ENCODE peak calls at places on chromosome 18, in four cellular contexts. S is K562, C is HepG2, T is GM12878. N is an unnamed sample.

GRCh38 chr18:27581261-27581904 is 396.3 kb upstream of the CHST9 start:
- DNase-seq in T (no peak), S (no peak), C (no peak), N (no peak)

GRCh38 chr18:21398121-21398520 is 156.1 kb downstream of the GREB1L start:
- DNase-seq in S (no peak), C (no peak), T (no peak), N (no peak)

GRCh38 chr18:45726603-45727002 is 2.6 kb downstream of the SLC14A1 start:
- DNase-seq in T (no peak), C (no peak), S (no peak), N (no peak)

GRCh38 chr18:62877448-62878221 is 162.3 kb downstream of the PHLPP1 start:
- DNase-seq in S (no peak), C (peak), T (no peak), N (peak)

GRCh38 chr18:11849845-11850747 is 1.1 kb upstream of the CHMP1B start:
- DNase-seq in C (peak), S (peak), T (no peak), N (no peak)

GRCh38 chr18:56709463-56709862 is 58.3 kb downstream of the WDR7 start:
- DNase-seq in S (peak), C (peak), T (peak), N (no peak)

GRCh38 chr18:62434798-62435197 is 88.0 kb upstream of the ZCCHC2 start:
- DNase-seq in C (no peak), S (no peak), T (no peak), N (no peak)

GRCh38 chr18:50880108-50880465 is 1.2 kb downstream of the ME2 start:
- DNase-seq in S (peak), T (no peak), C (no peak), N (no peak)

GRCh38 chr18:79553696-79554095 is 125.9 kb upstream of the CTDP1 start:
- DNase-seq in C (no peak), S (no peak), T (no peak), N (no peak)

GRCh38 chr18:46054956-46055831 is 16.9 kb downstream of the PSTPIP2 start:
- DNase-seq in T (no peak), C (no peak), S (peak), N (no peak)

GRCh38 chr18:73462092-73462491 is 594.3 kb upstream of the NETO1 start:
- DNase-seq in S (no peak), T (no peak), C (no peak), N (no peak)

GRCh38 chr18:60147326-60147725 is 225.2 kb downstream of the MC4R start:
- DNase-seq in T (no peak), C (no peak), S (no peak), N (no peak)

GRCh38 chr18:67402543-67402942 is 114.0 kb downstream of the DSEL start:
- DNase-seq in T (no peak), C (no peak), S (no peak), N (no peak)

GRCh38 chr18:31102941-31103340 is 720 bp upstream of the DSC2 start:
- DNase-seq in T (no peak), S (peak), C (no peak), N (no peak)

GRCh38 chr18:25146113-25146512 is 205.9 kb downstream of the ZNF521 start:
- DNase-seq in T (no peak), S (no peak), C (no peak), N (no peak)

GRCh38 chr18:63002803-63003445 is 287.6 kb downstream of the PHLPP1 start:
- DNase-seq in C (no peak), S (no peak), T (no peak), N (no peak)

GRCh38 chr18:58903533-58903932 is 38.9 kb downstream of the ZNF532 start:
- DNase-seq in S (no peak), C (no peak), T (no peak), N (no peak)

GRCh38 chr18:44741070-44741469 is 60.4 kb downstream of the SETBP1 start:
- DNase-seq in C (no peak), S (no peak), T (no peak), N (no peak)

GRCh38 chr18:36492604-36493329 is 195.3 kb downstream of the FHOD3 start:
- DNase-seq in S (no peak), C (no peak), T (no peak), N (no peak)
- TF ChIP-seq ETV6 in S (no peak), C (no peak), T (no peak), N (no peak)

GRCh38 chr18:77344777-77345507 is 95.3 kb downstream of the GALR1 start:
- DNase-seq in T (no peak), S (no peak), C (no peak), N (no peak)

GRCh38 chr18:77341527-77341926 is 91.9 kb downstream of the GALR1 start:
- DNase-seq in C (no peak), T (no peak), S (no peak), N (no peak)

GRCh38 chr18:77342736-77343135 is 93.1 kb downstream of the GALR1 start:
- DNase-seq in C (no peak), S (no peak), T (no peak), N (no peak)

GRCh38 chr18:77343846-77344527 is 94.3 kb downstream of the GALR1 start:
- DNase-seq in S (no peak), C (no peak), T (no peak), N (no peak)

GRCh38 chr18:77346446-77346845 is 96.8 kb downstream of the GALR1 start:
- DNase-seq in T (no peak), S (no peak), C (no peak), N (no peak)
- TF ChIP-seq USF2 in T (no peak), S (no peak), C (no peak), N (no peak)

GRCh38 chr18:76528477-76529432 is 33.7 kb upstream of the ZNF516 start:
- DNase-seq in S (no peak), C (peak), T (peak), N (no peak)
- TF ChIP-seq ETV6 in S (no peak), C (no peak), T (no peak), N (no peak)

DNA sequence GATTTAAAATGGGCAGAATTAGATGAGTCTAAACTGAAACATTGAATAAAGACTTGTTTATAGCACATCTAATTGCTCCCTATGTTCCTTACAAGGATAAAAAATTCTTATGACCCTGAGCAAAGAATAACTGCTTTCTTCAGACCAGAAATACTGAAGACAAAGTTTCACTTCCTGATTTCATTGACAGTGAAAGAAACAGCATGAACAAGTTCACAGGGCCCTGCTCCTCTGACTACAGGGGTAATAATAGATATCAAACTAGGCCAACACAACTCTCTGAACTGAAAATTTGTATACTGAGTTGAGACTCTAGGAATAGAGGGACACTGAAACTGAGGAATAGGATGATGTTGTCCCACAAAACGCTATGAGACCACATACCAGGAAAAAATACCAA is 1383.3 kb upstream of the CDH2 start:
- DNase-seq in C (no peak), S (no peak), T (peak), N (no peak)
- TF ChIP-seq USF2 in C (no peak), S (no peak), T (no peak), N (no peak)

GRCh38 chr18:77061291-77061945 is 71.2 kb downstream of the MBP start:
- DNase-seq in C (no peak), T (no peak), S (no peak), N (no peak)

GRCh38 chr18:77061946-77062517 is 70.6 kb downstream of the MBP start:
- DNase-seq in T (no peak), S (peak), C (no peak), N (no peak)

GRCh38 chr18:77058186-77058847 is 74.3 kb downstream of the MBP start:
- DNase-seq in T (no peak), C (no peak), S (no peak), N (no peak)

GRCh38 chr18:77057043-77057442 is 75.5 kb downstream of the MBP start:
- DNase-seq in S (no peak), T (no peak), C (no peak), N (no peak)

DNA sequence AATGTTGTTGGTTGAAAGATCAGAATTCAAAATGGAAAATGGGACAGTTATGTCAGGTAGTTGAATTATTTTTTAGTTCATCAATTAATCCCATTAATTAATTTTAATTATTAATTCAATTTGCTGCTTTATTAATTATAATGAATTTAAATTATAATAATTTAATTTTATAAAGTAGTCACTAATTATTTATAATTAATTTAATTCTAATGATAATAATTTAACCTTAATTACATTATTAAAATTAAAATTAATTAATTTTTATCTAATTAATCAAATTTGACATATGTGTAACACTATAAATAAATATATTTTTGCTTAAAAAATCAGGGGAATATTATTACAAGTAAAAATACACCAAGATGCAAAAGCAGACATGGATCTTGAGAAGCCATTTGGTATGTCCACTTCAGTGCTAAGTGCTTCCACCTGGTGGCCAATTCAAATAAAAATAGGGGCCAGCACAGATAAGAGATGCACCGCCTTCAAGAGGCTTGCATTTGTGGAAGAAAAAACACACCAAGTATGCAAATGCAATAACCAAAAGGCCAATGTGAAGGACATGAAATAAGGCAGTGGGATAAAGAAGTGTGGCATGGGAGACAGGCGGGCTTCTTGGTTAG is 73.2 kb downstream of the MBP start:
- DNase-seq in S (peak), T (no peak), C (peak), N (peak)
- TF ChIP-seq ETV6 in S (no peak), T (no peak), C (no peak), N (no peak)

GRCh38 chr18:13239557-13239956 is 21.0 kb downstream of the LDLRAD4 start:
- DNase-seq in T (no peak), C (no peak), S (no peak), N (no peak)
- TF ChIP-seq USF2 in T (no peak), C (no peak), S (no peak), N (no peak)

GRCh38 chr18:8889479-8889878 is 184.1 kb downstream of the MTCL1 start:
- DNase-seq in T (no peak), C (no peak), S (no peak), N (no peak)
- TF ChIP-seq ETV6 in T (no peak), C (no peak), S (no peak), N (no peak)

GRCh38 chr18:35469696-35470095 is 28.1 kb downstream of the INO80C start:
- DNase-seq in C (peak), T (no peak), S (no peak), N (no peak)
- TF ChIP-seq USF2 in C (no peak), T (no peak), S (no peak), N (no peak)

N was measured in WTC11.